ENCODE peak calls at places on chromosomes 4 and X, in four cellular contexts. Y is GM12865, G is GM23338, J is lower leg skin. T is an unnamed sample.

GRCh38 chr4:112515278-112516075 is 503 bp downstream of the NEUROG2 start:
- DNase-seq in Y (peak; percentile 69), G (peak; percentile 59), J (peak; percentile 83), T (no peak)

GRCh38 chr4:1403591-1404572 is 2.4 kb downstream of the NKX1-1 start:
- DNase-seq in Y (no peak), G (peak; percentile 56), J (peak; percentile 78), T (peak; percentile 36)

GRCh38 chr4:94545296-94545695 is 93.6 kb downstream of the PDLIM5 start:
- DNase-seq in Y (no peak), G (no peak), J (no peak), T (no peak)

GRCh38 chr4:30295652-30296051 is 424.5 kb upstream of the PCDH7 start:
- DNase-seq in Y (no peak), G (peak; percentile 51), J (no peak), T (no peak)

GRCh38 chr4:1508161-1509160 is 102.2 kb upstream of the NKX1-1 start:
- DNase-seq in Y (no peak), G (no peak), J (peak; percentile 50), T (no peak)

GRCh38 chrX:124501566-124501965 is 155.2 kb downstream of the SH2D1A start:
- DNase-seq in Y (no peak), G (no peak), J (no peak), T (no peak)

GRCh38 chrX:109667986-109668385 is 43.0 kb upstream of the KCNE5 start:
- DNase-seq in Y (no peak), G (no peak), J (no peak), T (no peak)

GRCh38 chrX:38036471-38036870 is 30.1 kb downstream of the SYTL5 start:
- DNase-seq in Y (no peak), G (no peak), J (no peak), T (no peak)

GRCh38 chrX:7068939-7069367 is 78.6 kb upstream of the STS start:
- DNase-seq in Y (peak; percentile 21), G (peak; percentile 44), J (no peak), T (no peak)

GRCh38 chrX:19544693-19545305 is 29.5 kb upstream of the MAP3K15 start:
- DNase-seq in Y (peak; percentile 48), G (peak; percentile 69), J (peak; percentile 36), T (no peak)

DNA sequence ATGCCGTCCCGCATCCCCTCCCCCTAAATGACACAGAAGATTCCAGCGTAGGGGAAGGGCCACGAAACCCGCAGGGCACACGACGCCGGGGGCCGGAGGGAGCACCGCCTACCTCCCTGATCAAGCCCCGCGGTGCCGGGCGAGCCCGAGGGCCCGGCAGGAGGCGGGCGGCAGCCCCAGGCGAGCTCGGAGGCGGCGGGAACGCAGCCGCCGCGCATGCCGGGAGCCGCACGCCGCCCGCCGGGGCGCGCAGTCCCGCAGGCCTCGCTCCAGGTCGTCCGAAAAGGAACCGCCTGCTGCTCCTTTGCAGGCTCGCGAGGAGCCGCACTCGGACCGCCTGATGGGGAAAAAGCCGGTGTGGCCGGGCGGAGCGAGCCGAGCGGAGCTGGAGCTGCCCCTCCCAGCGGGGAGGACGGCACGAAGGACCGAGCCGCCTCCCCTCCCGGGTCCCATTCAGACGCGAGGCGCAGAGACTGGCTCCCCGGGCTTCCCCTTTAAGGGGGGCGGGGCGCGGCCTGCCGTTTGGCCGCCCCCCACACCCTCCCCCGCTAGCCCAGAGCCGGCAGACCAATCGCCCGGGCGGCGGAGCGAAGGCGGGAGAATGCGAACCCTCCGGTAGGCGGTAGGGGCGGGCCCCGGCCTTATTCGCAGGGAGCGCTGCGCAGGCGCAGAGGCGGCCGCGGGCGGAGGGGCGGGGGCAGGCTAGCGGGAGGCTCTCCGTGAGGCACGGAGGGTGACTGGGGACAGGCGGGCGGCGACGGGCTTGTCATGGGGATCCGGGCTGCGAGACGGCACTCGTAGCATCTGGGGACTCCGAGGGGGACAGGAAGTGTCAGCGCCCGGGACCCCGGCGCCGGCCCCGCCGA is 561 bp upstream of the ING2 start:
- DNase-seq in Y (peak; percentile 99), G (peak; percentile 98), J (peak; percentile 100), T (peak; percentile 99)
- TF ChIP-seq CTCF in Y (no peak), G (peak; percentile 18), J (no peak), T (no peak)

DNA sequence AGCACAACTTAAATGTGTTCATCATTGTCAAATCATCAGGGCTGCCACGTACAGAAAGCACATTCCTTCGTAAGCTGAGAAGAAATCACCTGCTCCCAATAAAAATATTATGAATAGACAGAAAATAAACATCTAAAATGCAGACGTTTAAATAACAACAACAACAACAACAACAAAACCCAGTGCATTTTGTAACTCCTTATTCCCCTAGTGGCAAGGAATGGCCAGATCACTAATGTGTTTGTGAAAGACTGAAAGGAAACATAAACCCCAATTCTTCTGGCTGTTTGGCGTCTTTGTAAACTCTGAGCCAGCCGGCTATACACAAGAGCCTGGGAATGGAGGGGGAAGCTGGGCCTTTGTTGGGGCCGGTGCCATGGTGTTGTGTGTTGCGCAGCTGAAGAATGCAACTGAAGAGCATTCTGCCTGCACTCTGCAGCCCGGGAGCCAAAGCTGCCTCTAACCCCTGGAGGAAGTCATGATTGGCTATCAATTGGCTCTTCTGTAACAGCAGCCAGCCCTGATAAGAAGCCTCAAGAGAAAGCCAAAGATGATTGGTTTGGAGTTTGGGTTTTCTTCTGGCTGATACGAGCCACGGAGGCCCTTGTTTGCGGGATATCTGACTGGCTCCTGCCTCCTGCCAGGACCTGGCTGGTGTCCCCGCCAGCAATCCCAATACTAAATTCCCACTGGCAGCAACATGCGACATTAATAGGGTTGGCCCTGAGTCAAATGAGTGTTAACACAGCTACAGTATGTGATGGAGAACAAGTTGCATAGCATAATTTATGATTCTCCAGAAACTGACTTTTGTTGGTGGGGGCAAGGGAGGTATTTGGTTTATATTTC is 89.7 kb upstream of the TFDP3 start:
- DNase-seq in Y (no peak), G (peak; percentile 73), J (no peak), T (no peak)
- TF ChIP-seq CTCF in Y (no peak), G (no peak), J (no peak), T (no peak)

DNA sequence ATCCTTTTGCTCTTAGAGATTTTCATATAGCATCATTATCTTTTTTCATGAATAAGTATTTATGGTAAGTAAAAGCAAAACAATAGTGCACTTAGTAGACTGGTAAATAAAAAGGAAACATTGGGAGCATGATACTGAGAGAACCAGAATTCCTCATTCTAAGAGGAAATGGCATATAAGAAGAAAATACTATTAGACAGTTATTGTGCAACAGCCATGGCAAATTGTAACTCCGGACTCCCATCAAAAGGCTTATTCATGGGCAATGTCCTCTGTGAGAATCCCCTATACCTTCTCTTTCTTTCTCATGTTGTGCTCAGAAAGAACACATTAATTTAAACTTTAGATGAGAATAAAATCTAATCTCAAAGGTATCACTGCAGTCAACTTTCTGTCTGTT is 42.4 kb downstream of the SPATA18 start:
- DNase-seq in Y (no peak), G (no peak), J (no peak), T (no peak)
- TF ChIP-seq CTCF in Y (no peak), G (no peak), J (no peak), T (no peak)

GRCh38 chr4:105146286-105147219 is at the start of gene TET2:
- DNase-seq in Y (peak; percentile 95), G (peak; percentile 70), J (peak; percentile 94), T (peak; percentile 47)
- TF ChIP-seq CTCF in Y (no peak), G (no peak), J (no peak), T (no peak)

DNA sequence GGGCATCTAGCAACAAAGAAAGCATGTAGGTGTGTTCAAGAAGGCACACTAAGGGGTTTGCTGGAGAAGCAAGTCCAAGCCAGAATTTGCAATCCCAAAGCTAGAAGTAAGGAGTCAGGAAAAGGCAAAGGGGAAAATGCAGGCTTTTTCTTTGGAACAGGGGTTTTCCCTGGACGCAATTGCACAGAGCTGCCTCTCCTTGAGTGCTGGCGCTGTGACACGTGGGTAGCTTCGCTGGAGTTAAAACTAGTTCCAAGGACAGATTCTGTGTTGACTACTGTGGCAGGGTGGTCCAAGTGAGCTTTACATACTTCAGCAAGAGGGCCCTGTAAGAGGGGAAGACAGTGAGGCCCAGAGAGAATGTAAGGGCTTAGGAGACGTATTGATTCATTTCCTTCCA is 277.1 kb downstream of the ADGRA3 start:
- DNase-seq in Y (no peak), G (peak; percentile 77), J (no peak), T (no peak)
- TF ChIP-seq CTCF in Y (no peak), G (peak; percentile 57), J (no peak), T (no peak)

GRCh38 chr4:151603377-151603776 is 157.4 kb downstream of the GATB start:
- DNase-seq in Y (no peak), G (no peak), J (no peak), T (no peak)
- TF ChIP-seq CTCF in Y (no peak), G (no peak), J (no peak), T (no peak)

GRCh38 chr4:152778656-152779512 is 646 bp downstream of the TIGD4 start:
- DNase-seq in Y (peak; percentile 55), G (peak; percentile 65), J (peak; percentile 87), T (peak; percentile 24)

GRCh38 chr4:152780267-152780811 is 585 bp downstream of the ARFIP1 start:
- DNase-seq in Y (no peak), G (peak; percentile 37), J (no peak), T (no peak)

GRCh38 chr4:152785639-152786517 is 6.1 kb downstream of the ARFIP1 start:
- DNase-seq in Y (no peak), G (no peak), J (no peak), T (no peak)

GRCh38 chr4:152779513-152780266 is at the start of the genes ARFIP1 and TIGD4:
- DNase-seq in Y (peak; percentile 98), G (peak; percentile 98), J (peak; percentile 99), T (peak; percentile 80)

GRCh38 chr4:152784490-152785195 is 4.9 kb downstream of the ARFIP1 start:
- DNase-seq in Y (no peak), G (peak; percentile 72), J (no peak), T (no peak)
- TF ChIP-seq CTCF in Y (no peak), G (peak; percentile 53), J (no peak), T (no peak)

DNA sequence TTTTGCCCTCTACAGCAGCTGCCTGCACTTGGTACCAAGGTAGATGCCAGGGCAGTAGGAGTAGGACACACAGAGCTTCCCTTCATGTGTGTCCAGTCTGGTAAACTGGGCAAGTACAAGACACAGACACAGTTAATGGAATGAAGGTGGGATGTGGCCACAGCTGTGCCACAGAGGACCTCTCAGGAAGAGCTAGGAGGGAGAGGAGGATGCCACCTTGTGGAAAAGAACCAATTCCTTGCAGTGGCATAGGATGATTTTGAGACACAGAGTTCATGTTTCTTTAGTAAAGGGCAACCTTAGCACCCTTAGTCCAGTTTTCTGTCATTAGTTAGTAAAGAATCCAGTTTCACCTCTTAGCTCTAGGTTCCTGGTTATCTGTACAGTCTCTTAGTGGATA is 36.3 kb upstream of the TBC1D14 start:
- DNase-seq in Y (peak; percentile 18), G (no peak), J (no peak), T (no peak)
- TF ChIP-seq CTCF in Y (no peak), G (peak; percentile 45), J (no peak), T (no peak)

T was measured in mesothelial cell of epicardium.